ENCODE peak calls at places on chromosome 10, in five cellular contexts. Z is adrenal gland, N is endodermal cell, S is MM.1S, Y is GM23338. H is an unnamed sample.

GRCh38 chr10:121662945-121663917 is 65.0 kb upstream of the FGFR2 start:
- DNase-seq in Y (peak), Z (no peak), N (peak), S (no peak), H (peak)

GRCh38 chr10:79129361-79129997 is 60.7 kb downstream of the ZMIZ1 start:
- DNase-seq in Z (no peak), Y (peak), S (no peak), N (peak), H (peak)

GRCh38 chr10:42960491-42961155 is 116.2 kb upstream of the RET start:
- DNase-seq in Z (no peak), N (peak), S (no peak), Y (peak), H (peak)

GRCh38 chr10:63711866-63712716 is 190.9 kb downstream of the REEP3 start:
- DNase-seq in S (no peak), Z (peak), N (no peak), Y (no peak), H (no peak)

GRCh38 chr10:97481071-97481470 is 17.2 kb downstream of the MMS19 start:
- DNase-seq in S (no peak), Y (no peak), N (no peak), Z (no peak), H (no peak)

GRCh38 chr10:24503627-24504320 is 219.9 kb downstream of the ARHGAP21 start:
- DNase-seq in Y (peak), N (peak), S (peak), Z (peak), H (peak)

GRCh38 chr10:130159395-130159794 is 23.2 kb downstream of the GLRX3 start:
- DNase-seq in Y (no peak), N (no peak), Z (no peak), S (no peak), H (no peak)

GRCh38 chr10:117743517-117743916 is 201.0 kb downstream of the EMX2 start:
- DNase-seq in Y (no peak), N (peak), S (no peak), Z (no peak), H (no peak)

GRCh38 chr10:97140284-97140846 is 45.4 kb downstream of the SLIT1 start:
- DNase-seq in Z (no peak), N (no peak), S (no peak), Y (peak), H (no peak)

GRCh38 chr10:127996586-127996985 is 89.7 kb downstream of the PTPRE start:
- DNase-seq in N (no peak), S (no peak), Z (no peak), Y (no peak), H (no peak)

GRCh38 chr10:72085166-72085565 is 3.2 kb downstream of the SPOCK2 start:
- DNase-seq in N (no peak), Y (no peak), Z (no peak), S (no peak), H (no peak)

GRCh38 chr10:30893208-30893607 is 138.5 kb downstream of the ZNF438 start:
- DNase-seq in S (no peak), N (no peak), Y (no peak), Z (no peak), H (no peak)

GRCh38 chr10:4391683-4392082 is 434.3 kb upstream of the AKR1E2 start:
- DNase-seq in N (no peak), S (no peak), Z (no peak), Y (peak), H (peak)

GRCh38 chr10:121739114-121739513 is 140.9 kb upstream of the FGFR2 start:
- DNase-seq in Y (no peak), S (no peak), N (no peak), Z (no peak), H (no peak)

GRCh38 chr10:79185796-79186374 is 117.1 kb downstream of the ZMIZ1 start:
- DNase-seq in Z (no peak), S (no peak), N (no peak), Y (no peak), H (no peak)

GRCh38 chr10:68543004-68543918 is 15.9 kb upstream of the SLC25A16 start:
- DNase-seq in S (no peak), N (no peak), Z (peak), Y (no peak), H (no peak)

GRCh38 chr10:114703377-114704125 is 45.5 kb upstream of the ABLIM1 start:
- DNase-seq in S (no peak), Z (no peak), N (no peak), Y (peak), H (no peak)

GRCh38 chr10:71629131-71629530 is 90.4 kb downstream of the C10orf105 start:
- DNase-seq in Z (no peak), S (no peak), N (peak), Y (no peak), H (no peak)

GRCh38 chr10:78407009-78407711 is 373.5 kb downstream of the RPS24 start:
- DNase-seq in Y (peak), S (peak), N (peak), Z (peak), H (peak)

GRCh38 chr10:6089334-6090219 is 743 bp downstream of the RBM17 start:
- DNase-seq in S (peak), Z (no peak), N (peak), Y (peak), H (peak)

GRCh38 chr10:33248638-33249037 is 85.8 kb downstream of the NRP1 start:
- DNase-seq in Z (no peak), Y (no peak), S (peak), N (no peak), H (no peak)

GRCh38 chr10:1363466-1364121 is 307.4 kb downstream of the WDR37 start:
- DNase-seq in Y (no peak), Z (no peak), N (peak), S (no peak), H (no peak)

GRCh38 chr10:87723500-87723899 is 63.8 kb downstream of the PAPSS2 start:
- DNase-seq in Y (no peak), Z (no peak), S (no peak), N (no peak), H (no peak)

GRCh38 chr10:34528320-34528719 is 286.8 kb downstream of the PARD3 start:
- DNase-seq in Z (peak), Y (peak), N (peak), S (no peak), H (peak)

GRCh38 chr10:121296378-121296777 is 301.9 kb downstream of the FGFR2 start:
- DNase-seq in Y (no peak), S (no peak), Z (no peak), N (no peak), H (no peak)

DNA sequence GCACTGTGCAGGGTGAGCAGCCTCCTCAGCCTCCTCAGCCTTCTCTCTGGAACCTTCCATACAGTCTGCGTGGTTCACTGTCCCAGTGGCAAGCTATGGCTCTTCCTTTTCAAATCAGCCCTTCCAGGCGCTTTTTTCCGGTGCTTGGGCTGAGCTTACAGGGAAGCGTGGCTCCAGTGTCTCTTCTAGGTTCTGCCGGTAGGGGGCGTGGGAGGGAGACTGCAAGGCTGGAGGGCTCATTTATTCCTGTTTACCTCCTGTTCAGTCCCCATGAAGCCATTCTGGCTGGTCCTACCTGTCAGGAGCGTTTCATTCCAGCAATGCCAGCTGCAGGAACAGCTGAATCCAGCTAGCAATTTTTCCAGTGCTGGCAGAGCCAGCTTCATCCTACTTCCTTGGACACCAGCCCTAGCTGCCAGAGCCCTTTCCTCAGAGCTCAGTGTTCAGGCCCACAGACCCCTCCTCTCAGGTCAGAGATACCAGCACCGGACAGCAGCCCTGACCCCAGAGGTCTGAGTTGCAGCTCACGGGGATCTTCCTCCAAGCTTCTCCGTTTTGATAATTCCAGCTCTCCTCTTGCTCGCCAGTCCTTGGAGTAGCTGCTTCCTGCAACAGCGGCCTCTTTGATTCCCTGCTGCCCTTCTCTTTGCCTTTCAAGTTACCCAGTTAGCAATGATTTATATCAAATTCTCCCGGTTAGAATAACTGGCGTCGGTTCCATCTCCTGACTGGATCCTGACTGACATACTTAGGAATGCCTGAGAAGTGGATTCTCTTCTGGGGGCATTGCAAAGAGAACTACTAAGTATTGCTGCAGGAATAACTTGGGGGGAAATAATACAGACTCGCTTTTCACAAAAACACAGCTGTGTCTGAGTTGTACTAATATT is 129.8 kb downstream of the FRMD4A start:
- DNase-seq in N (peak), S (no peak), Y (peak), Z (no peak), H (peak)
- TF ChIP-seq CTCF in N (peak), S (peak), Y (peak), Z (peak), H (peak)

DNA sequence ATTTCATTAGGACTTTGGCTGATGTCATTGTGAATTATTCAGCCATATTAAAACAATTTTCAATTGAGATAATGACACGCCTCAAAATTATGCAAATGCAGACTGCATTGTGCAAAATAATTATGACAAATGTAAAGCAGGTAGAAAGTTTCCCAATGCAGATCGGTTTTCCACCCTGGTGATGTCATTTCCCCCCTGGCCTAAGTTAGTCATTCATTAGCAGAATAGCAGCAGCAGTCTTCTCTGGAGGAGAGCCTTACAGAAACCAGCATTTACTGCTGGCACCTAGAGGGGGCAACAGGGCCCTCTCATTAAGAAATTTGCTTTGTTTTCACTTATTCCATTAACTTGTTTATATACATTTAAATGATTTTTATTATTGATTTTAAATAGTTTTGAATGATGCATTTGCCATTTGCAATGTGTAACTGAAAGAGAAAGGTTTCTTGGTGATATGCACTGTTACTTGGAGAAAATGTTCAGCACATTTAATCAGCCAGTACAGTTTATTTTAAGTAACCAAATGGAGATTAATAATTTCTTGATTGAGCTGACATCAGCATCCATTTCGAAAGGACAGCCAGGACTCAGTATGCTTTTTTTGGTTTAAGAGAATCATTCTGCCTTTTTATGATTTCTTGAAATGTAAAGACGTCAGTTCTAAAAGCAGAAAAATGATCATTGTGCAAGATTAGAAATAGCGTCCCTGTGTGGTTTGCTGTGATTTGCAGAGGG is 3.4 kb downstream of the ARID5B start:
- DNase-seq in Z (peak), S (peak), Y (peak), N (peak), H (no peak)
- TF ChIP-seq CTCF in Z (no peak), S (peak), Y (peak), N (peak), H (no peak)

GRCh38 chr10:125000366-125001312 is 58.7 kb downstream of the ZRANB1 start:
- DNase-seq in Y (peak), N (peak), S (no peak), Z (peak), H (peak)
- TF ChIP-seq CTCF in Y (no peak), N (peak), S (no peak), Z (no peak), H (no peak)

DNA sequence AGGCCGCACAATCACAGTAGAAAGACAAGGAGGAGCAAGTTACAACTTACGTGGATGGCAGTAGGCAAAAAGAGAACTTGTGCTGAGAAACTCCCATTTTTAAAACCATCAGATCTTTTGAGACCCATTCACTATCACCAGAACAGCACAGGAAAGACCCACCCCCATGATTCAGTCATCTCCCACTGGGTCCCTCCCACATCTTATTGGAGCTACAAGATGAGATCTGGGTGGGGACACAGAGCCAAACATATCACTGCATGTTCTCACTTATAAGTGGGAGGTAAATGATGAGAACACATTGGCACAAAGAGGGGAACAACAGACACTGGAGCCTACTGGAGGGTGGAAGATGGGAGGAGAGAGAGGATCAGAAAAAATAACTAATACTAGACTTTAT is 32.4 kb downstream of the NOLC1 start:
- DNase-seq in Z (no peak), N (no peak), S (no peak), Y (no peak), H (no peak)
- TF ChIP-seq CTCF in Z (no peak), N (no peak), S (no peak), Y (no peak), H (no peak)

GRCh38 chr10:101139421-101139911 is 8.4 kb downstream of the TLX1 start:
- DNase-seq in S (no peak), Z (no peak), N (peak), Y (peak), H (peak)
- TF ChIP-seq CTCF in S (no peak), Z (no peak), N (peak), Y (peak), H (peak)